ENCODE peak calls at places on chromosome 4, in nine cellular contexts. One of them, this sample, is unnamed. For H3K9me3, the result is how much of the 10 kb centered on the place peaks cover.

GRCh38 chr4:73257995-73258667 is 467 bp downstream of the ANKRD17 start:
- DNase-seq in GM23248: peak
- DNase-seq in DND-41: peak
- DNase-seq in CD8-positive, alpha-beta T cell: no peak
- DNase-seq in SJCRH30: peak
- DNase-seq in heart left ventricle: peak
- DNase-seq in MG63: peak
- DNase-seq in uterus: peak
- DNase-seq in H9: peak
- DNase-seq in this sample: peak

GRCh38 chr4:6641164-6641970 is 882 bp downstream of the MRFAP1 start:
- DNase-seq in SJCRH30: peak
- DNase-seq in MG63: peak
- DNase-seq in uterus: peak
- DNase-seq in heart left ventricle: peak
- DNase-seq in DND-41: peak
- DNase-seq in CD8-positive, alpha-beta T cell: peak
- DNase-seq in GM23248: peak
- DNase-seq in H9: no peak
- DNase-seq in this sample: peak

GRCh38 chr4:112517067-112517588 is 1.1 kb upstream of the NEUROG2 start:
- DNase-seq in H9: peak
- DNase-seq in heart left ventricle: no peak
- DNase-seq in SJCRH30: peak
- DNase-seq in uterus: no peak
- DNase-seq in GM23248: no peak
- DNase-seq in DND-41: no peak
- DNase-seq in CD8-positive, alpha-beta T cell: no peak
- DNase-seq in MG63: no peak
- DNase-seq in this sample: no peak

GRCh38 chr4:30553721-30554120 is 166.4 kb upstream of the PCDH7 start:
- DNase-seq in uterus: no peak
- DNase-seq in GM23248: no peak
- DNase-seq in SJCRH30: no peak
- DNase-seq in H9: no peak
- DNase-seq in heart left ventricle: no peak
- DNase-seq in DND-41: no peak
- DNase-seq in MG63: no peak
- DNase-seq in CD8-positive, alpha-beta T cell: no peak
- DNase-seq in this sample: no peak

GRCh38 chr4:77015390-77015789 is 60.4 kb downstream of the CCNI start:
- DNase-seq in H9: peak
- DNase-seq in heart left ventricle: no peak
- DNase-seq in MG63: no peak
- DNase-seq in GM23248: peak
- DNase-seq in DND-41: no peak
- DNase-seq in SJCRH30: no peak
- DNase-seq in uterus: no peak
- DNase-seq in CD8-positive, alpha-beta T cell: no peak
- DNase-seq in this sample: peak

GRCh38 chr4:15895517-15895916 is 43.0 kb downstream of the FGFBP1 start:
- DNase-seq in SJCRH30: no peak
- DNase-seq in CD8-positive, alpha-beta T cell: no peak
- DNase-seq in heart left ventricle: no peak
- DNase-seq in uterus: no peak
- DNase-seq in DND-41: no peak
- DNase-seq in GM23248: peak
- DNase-seq in MG63: no peak
- DNase-seq in H9: no peak
- DNase-seq in this sample: no peak

GRCh38 chr4:86011117-86011516 is 348.7 kb downstream of the MAPK10 start:
- DNase-seq in CD8-positive, alpha-beta T cell: no peak
- DNase-seq in H9: no peak
- DNase-seq in SJCRH30: peak
- DNase-seq in heart left ventricle: no peak
- DNase-seq in GM23248: peak
- DNase-seq in uterus: no peak
- DNase-seq in MG63: peak
- DNase-seq in DND-41: no peak
- DNase-seq in this sample: peak

GRCh38 chr4:21535901-21536300 is 412.7 kb downstream of the KCNIP4 start:
- DNase-seq in DND-41: no peak
- DNase-seq in uterus: no peak
- DNase-seq in CD8-positive, alpha-beta T cell: no peak
- DNase-seq in MG63: no peak
- DNase-seq in SJCRH30: no peak
- DNase-seq in GM23248: no peak
- DNase-seq in heart left ventricle: no peak
- DNase-seq in H9: no peak
- DNase-seq in this sample: no peak

GRCh38 chr4:78121338-78121904 is 64.3 kb downstream of the FRAS1 start:
- DNase-seq in SJCRH30: peak
- DNase-seq in CD8-positive, alpha-beta T cell: no peak
- DNase-seq in DND-41: no peak
- DNase-seq in uterus: no peak
- DNase-seq in MG63: peak
- DNase-seq in heart left ventricle: peak
- DNase-seq in H9: no peak
- DNase-seq in GM23248: no peak
- DNase-seq in this sample: no peak

GRCh38 chr4:173513651-173514050 is 16.4 kb downstream of the HAND2 start:
- DNase-seq in MG63: no peak
- DNase-seq in SJCRH30: no peak
- DNase-seq in CD8-positive, alpha-beta T cell: no peak
- DNase-seq in GM23248: peak
- DNase-seq in H9: no peak
- DNase-seq in heart left ventricle: no peak
- DNase-seq in uterus: no peak
- DNase-seq in DND-41: no peak
- DNase-seq in this sample: no peak

GRCh38 chr4:48635980-48636379 is 144.1 kb downstream of the FRYL start:
- DNase-seq in MG63: no peak
- DNase-seq in H9: no peak
- DNase-seq in GM23248: no peak
- DNase-seq in uterus: no peak
- DNase-seq in DND-41: no peak
- DNase-seq in heart left ventricle: no peak
- DNase-seq in SJCRH30: no peak
- DNase-seq in CD8-positive, alpha-beta T cell: no peak
- DNase-seq in this sample: no peak

GRCh38 chr4:163697121-163697520 is 202.6 kb downstream of the TMA16 start:
- DNase-seq in heart left ventricle: no peak
- DNase-seq in GM23248: no peak
- DNase-seq in H9: no peak
- DNase-seq in MG63: no peak
- DNase-seq in CD8-positive, alpha-beta T cell: no peak
- DNase-seq in DND-41: no peak
- DNase-seq in SJCRH30: no peak
- DNase-seq in uterus: no peak
- DNase-seq in this sample: no peak

GRCh38 chr4:26459054-26459755 is 31.1 kb downstream of the CCKAR start:
- DNase-seq in SJCRH30: peak
- DNase-seq in DND-41: peak
- DNase-seq in heart left ventricle: no peak
- DNase-seq in MG63: no peak
- DNase-seq in GM23248: peak
- DNase-seq in uterus: no peak
- DNase-seq in H9: no peak
- DNase-seq in CD8-positive, alpha-beta T cell: no peak
- DNase-seq in this sample: peak

GRCh38 chr4:3202836-3203820 is 45.8 kb upstream of the MSANTD1 start:
- DNase-seq in SJCRH30: no peak
- DNase-seq in uterus: peak
- DNase-seq in MG63: no peak
- DNase-seq in CD8-positive, alpha-beta T cell: no peak
- DNase-seq in GM23248: no peak
- DNase-seq in H9: no peak
- DNase-seq in DND-41: no peak
- DNase-seq in heart left ventricle: no peak
- DNase-seq in this sample: no peak

GRCh38 chr4:88938138-88938537 is 118.8 kb downstream of the FAM13A start:
- DNase-seq in uterus: no peak
- DNase-seq in GM23248: peak
- DNase-seq in MG63: peak
- DNase-seq in CD8-positive, alpha-beta T cell: no peak
- DNase-seq in H9: no peak
- DNase-seq in DND-41: no peak
- DNase-seq in heart left ventricle: no peak
- DNase-seq in SJCRH30: peak
- DNase-seq in this sample: peak

GRCh38 chr4:139669859-139670258 is 4.2 kb downstream of the MGST2 start:
- DNase-seq in heart left ventricle: no peak
- DNase-seq in H9: no peak
- DNase-seq in SJCRH30: no peak
- DNase-seq in uterus: no peak
- DNase-seq in GM23248: no peak
- DNase-seq in DND-41: no peak
- DNase-seq in MG63: no peak
- DNase-seq in CD8-positive, alpha-beta T cell: no peak
- DNase-seq in this sample: no peak

GRCh38 chr4:71209161-71209560 is 129.7 kb upstream of the SLC4A4 start:
- DNase-seq in H9: no peak
- DNase-seq in MG63: peak
- DNase-seq in heart left ventricle: no peak
- DNase-seq in GM23248: peak
- DNase-seq in CD8-positive, alpha-beta T cell: no peak
- DNase-seq in uterus: no peak
- DNase-seq in DND-41: no peak
- DNase-seq in SJCRH30: no peak
- DNase-seq in this sample: no peak

GRCh38 chr4:181261279-181261678 is 981.9 kb upstream of the TENM3 start:
- DNase-seq in MG63: no peak
- DNase-seq in GM23248: no peak
- DNase-seq in CD8-positive, alpha-beta T cell: no peak
- DNase-seq in H9: no peak
- DNase-seq in uterus: no peak
- DNase-seq in DND-41: no peak
- DNase-seq in SJCRH30: peak
- DNase-seq in heart left ventricle: no peak
- DNase-seq in this sample: no peak

GRCh38 chr4:11149612-11150259 is 279.0 kb downstream of the HS3ST1 start:
- DNase-seq in H9: no peak
- DNase-seq in MG63: no peak
- DNase-seq in DND-41: no peak
- DNase-seq in heart left ventricle: no peak
- DNase-seq in CD8-positive, alpha-beta T cell: no peak
- DNase-seq in SJCRH30: no peak
- DNase-seq in GM23248: no peak
- DNase-seq in uterus: no peak
- DNase-seq in this sample: no peak

GRCh38 chr4:11152684-11153083 is 276.0 kb downstream of the HS3ST1 start:
- DNase-seq in uterus: no peak
- DNase-seq in GM23248: no peak
- DNase-seq in CD8-positive, alpha-beta T cell: no peak
- DNase-seq in H9: no peak
- DNase-seq in DND-41: no peak
- DNase-seq in SJCRH30: no peak
- DNase-seq in heart left ventricle: no peak
- DNase-seq in MG63: no peak
- DNase-seq in this sample: no peak

GRCh38 chr4:11151500-11151899 is 277.2 kb downstream of the HS3ST1 start:
- DNase-seq in CD8-positive, alpha-beta T cell: no peak
- DNase-seq in uterus: no peak
- DNase-seq in MG63: no peak
- DNase-seq in H9: no peak
- DNase-seq in GM23248: no peak
- DNase-seq in SJCRH30: no peak
- DNase-seq in heart left ventricle: no peak
- DNase-seq in DND-41: no peak
- DNase-seq in this sample: no peak
- H3K9me3 ChIP-seq in CD8-positive, alpha-beta T cell: under half
- H3K9me3 ChIP-seq in uterus: under half
- H3K9me3 ChIP-seq in MG63: under half
- H3K9me3 ChIP-seq in H9: under half
- H3K9me3 ChIP-seq in GM23248: under half
- H3K9me3 ChIP-seq in SJCRH30: under half
- H3K9me3 ChIP-seq in heart left ventricle: under half
- H3K9me3 ChIP-seq in DND-41: under half
- H3K9me3 ChIP-seq in this sample: under half

GRCh38 chr4:140944539-140944938 is 188.4 kb upstream of the TBC1D9 start:
- DNase-seq in H9: no peak
- DNase-seq in SJCRH30: no peak
- DNase-seq in heart left ventricle: no peak
- DNase-seq in uterus: no peak
- DNase-seq in CD8-positive, alpha-beta T cell: no peak
- DNase-seq in DND-41: no peak
- DNase-seq in GM23248: peak
- DNase-seq in MG63: no peak
- DNase-seq in this sample: peak
- H3K9me3 ChIP-seq in H9: under half
- H3K9me3 ChIP-seq in SJCRH30: under half
- H3K9me3 ChIP-seq in heart left ventricle: under half
- H3K9me3 ChIP-seq in uterus: under half
- H3K9me3 ChIP-seq in CD8-positive, alpha-beta T cell: under half
- H3K9me3 ChIP-seq in DND-41: under half
- H3K9me3 ChIP-seq in GM23248: under half
- H3K9me3 ChIP-seq in MG63: under half
- H3K9me3 ChIP-seq in this sample: under half

DNA sequence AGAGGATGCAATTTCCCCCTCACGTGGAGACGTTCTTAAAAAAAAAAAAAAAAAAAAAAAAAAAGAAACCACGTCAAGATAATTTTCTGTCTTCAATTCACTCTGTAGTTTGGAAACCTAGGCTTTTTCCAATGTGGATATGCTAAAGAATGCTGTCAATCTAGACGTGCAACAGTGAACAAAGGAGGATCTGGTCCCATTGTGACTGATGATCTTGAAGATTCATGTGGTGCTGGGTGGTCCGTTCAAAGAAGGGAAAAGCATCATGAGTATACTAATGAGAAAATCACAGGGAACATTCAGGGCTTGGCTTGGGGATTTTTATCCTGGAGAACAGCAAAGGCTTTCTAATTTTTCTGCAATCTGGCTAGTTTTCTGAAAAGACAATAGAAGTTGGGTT is 440.8 kb upstream of the HS3ST1 start:
- DNase-seq in CD8-positive, alpha-beta T cell: no peak
- DNase-seq in SJCRH30: no peak
- DNase-seq in H9: no peak
- DNase-seq in GM23248: no peak
- DNase-seq in DND-41: no peak
- DNase-seq in heart left ventricle: no peak
- DNase-seq in MG63: no peak
- DNase-seq in uterus: no peak
- DNase-seq in this sample: no peak
- H3K9me3 ChIP-seq in CD8-positive, alpha-beta T cell: under half
- H3K9me3 ChIP-seq in SJCRH30: under half
- H3K9me3 ChIP-seq in H9: under half
- H3K9me3 ChIP-seq in GM23248: under half
- H3K9me3 ChIP-seq in DND-41: under half
- H3K9me3 ChIP-seq in heart left ventricle: under half
- H3K9me3 ChIP-seq in MG63: under half
- H3K9me3 ChIP-seq in uterus: under half
- H3K9me3 ChIP-seq in this sample: under half

DNA sequence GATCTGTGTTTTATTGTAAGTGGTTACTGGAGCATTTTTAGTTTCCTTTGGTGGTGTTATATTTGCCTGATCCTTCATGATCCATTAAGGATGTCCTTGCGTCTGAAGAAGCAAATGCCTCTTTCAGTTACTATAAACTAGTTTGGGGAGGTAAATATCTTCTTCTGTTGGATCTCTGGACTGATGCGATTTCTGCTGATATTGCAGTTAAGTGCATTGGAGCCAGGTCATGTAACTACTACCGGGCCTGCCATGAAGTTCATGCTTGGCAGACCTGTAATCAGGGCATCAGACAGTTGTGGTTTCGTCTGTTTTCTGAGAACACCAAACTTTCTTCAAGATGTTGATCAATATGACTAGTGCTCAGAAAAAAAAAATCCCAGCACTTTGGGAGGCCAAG is 22.9 kb downstream of the ZNF718 start:
- DNase-seq in CD8-positive, alpha-beta T cell: no peak
- DNase-seq in heart left ventricle: no peak
- DNase-seq in H9: no peak
- DNase-seq in GM23248: no peak
- DNase-seq in SJCRH30: no peak
- DNase-seq in MG63: no peak
- DNase-seq in uterus: no peak
- DNase-seq in DND-41: no peak
- DNase-seq in this sample: no peak
- H3K9me3 ChIP-seq in CD8-positive, alpha-beta T cell: half or more
- H3K9me3 ChIP-seq in heart left ventricle: half or more
- H3K9me3 ChIP-seq in H9: under half
- H3K9me3 ChIP-seq in GM23248: under half
- H3K9me3 ChIP-seq in SJCRH30: under half
- H3K9me3 ChIP-seq in MG63: under half
- H3K9me3 ChIP-seq in uterus: under half
- H3K9me3 ChIP-seq in DND-41: half or more
- H3K9me3 ChIP-seq in this sample: under half